ENCODE peak calls at places on chromosomes 5 and 9, in ten cellular contexts. P, O, Z, C, A, M, E, R, J and W are unnamed samples.

GRCh38 chr9:25461416-25461815 is 216.8 kb downstream of the TUSC1 start:
- DNase-seq in O (no peak), Z (no peak), C (no peak), P (no peak), J (no peak), M (no peak), A (no peak), E (no peak), R (no peak), W (no peak)

GRCh38 chr5:44935262-44935661 is 126.5 kb downstream of the MRPS30 start:
- DNase-seq in P (no peak), O (no peak), M (peak), J (no peak), A (no peak), C (no peak), Z (no peak), R (no peak), E (no peak), W (no peak)

GRCh38 chr9:109382182-109382581 is 61.3 kb upstream of the EPB41L4B start:
- DNase-seq in A (no peak), O (no peak), M (no peak), J (no peak), C (no peak), R (no peak), P (no peak), Z (no peak), E (no peak), W (no peak)

GRCh38 chr9:119365291-119366027 is 3.8 kb downstream of the BRINP1 start:
- DNase-seq in R (no peak), A (no peak), P (no peak), O (no peak), C (peak), M (peak), Z (peak), E (peak), J (peak), W (no peak)

GRCh38 chr5:115069087-115069968 is 100.4 kb downstream of the TRIM36 start:
- DNase-seq in A (peak), O (peak), J (peak), M (peak), R (peak), E (peak), C (peak), P (no peak), Z (no peak), W (peak)

GRCh38 chr5:180205936-180206335 is 3.1 kb downstream of the RASGEF1C start:
- DNase-seq in A (no peak), Z (no peak), J (no peak), P (no peak), C (no peak), M (no peak), E (no peak), O (no peak), R (no peak), W (no peak)

GRCh38 chr5:10479226-10479721 is 37.6 kb downstream of the ROPN1L start:
- DNase-seq in R (no peak), E (peak), A (no peak), C (peak), P (no peak), O (no peak), M (peak), J (no peak), Z (no peak), W (peak)

GRCh38 chr9:108844391-108844790 is 11.4 kb downstream of the ACTL7B start:
- DNase-seq in O (no peak), Z (no peak), A (no peak), J (no peak), C (no peak), P (no peak), M (no peak), R (no peak), E (peak), W (no peak)

GRCh38 chr5:151098185-151098813 is 17.5 kb upstream of the TNIP1 start:
- DNase-seq in A (no peak), J (no peak), E (no peak), Z (no peak), C (no peak), R (no peak), O (no peak), M (no peak), P (no peak), W (no peak)

GRCh38 chr5:180172447-180173197 is 36.4 kb downstream of the RASGEF1C start:
- DNase-seq in E (no peak), M (no peak), P (no peak), O (no peak), A (no peak), J (peak), Z (no peak), C (peak), R (no peak), W (no peak)

GRCh38 chr9:69175488-69175872 is 1.4 kb downstream of the TJP2 start:
- DNase-seq in C (no peak), M (no peak), R (no peak), P (no peak), E (peak), J (no peak), O (no peak), Z (no peak), A (no peak), W (no peak)

GRCh38 chr9:120926397-120926928 is at the start of gene TRAF1:
- DNase-seq in Z (no peak), R (no peak), C (no peak), E (no peak), J (no peak), O (no peak), M (peak), A (no peak), P (no peak), W (no peak)

GRCh38 chr5:57171818-57172465 is 1.9 kb upstream of the GPBP1 start:
- DNase-seq in J (no peak), R (no peak), O (no peak), M (peak), C (peak), A (no peak), E (no peak), Z (no peak), P (no peak), W (no peak)

GRCh38 chr5:17081142-17081541 is 136.3 kb upstream of the BASP1 start:
- DNase-seq in P (no peak), O (no peak), A (no peak), J (no peak), M (no peak), C (no peak), R (no peak), E (peak), Z (no peak), W (no peak)

GRCh38 chr5:179774442-179774841 is 19.3 kb upstream of the LTC4S start:
- DNase-seq in Z (no peak), C (no peak), O (no peak), A (no peak), J (no peak), P (no peak), M (no peak), E (no peak), R (no peak), W (no peak)

GRCh38 chr9:20558609-20559016 is 63.7 kb downstream of the MLLT3 start:
- DNase-seq in O (peak), M (peak), C (peak), J (no peak), P (no peak), R (no peak), Z (peak), E (peak), A (peak), W (peak)

GRCh38 chr9:114202849-114203248 is 47.5 kb downstream of the COL27A1 start:
- DNase-seq in O (no peak), C (peak), A (no peak), P (no peak), R (no peak), M (no peak), J (no peak), Z (no peak), E (peak), W (no peak)

GRCh38 chr9:114282507-114282906 is 40.4 kb upstream of the ORM1 start:
- DNase-seq in Z (no peak), A (no peak), M (no peak), C (no peak), O (no peak), J (no peak), E (no peak), P (no peak), R (no peak), W (no peak)

GRCh38 chr9:119273325-119273904 is 95.8 kb downstream of the BRINP1 start:
- DNase-seq in J (no peak), R (no peak), E (no peak), O (no peak), P (no peak), Z (no peak), M (no peak), A (no peak), C (no peak), W (no peak)

GRCh38 chr5:96714951-96715451 is 52.8 kb downstream of the CAST start:
- DNase-seq in O (no peak), C (peak), M (peak), J (peak), R (peak), A (peak), P (no peak), Z (no peak), E (peak), W (no peak)

GRCh38 chr9:82511626-82512025 is 523.1 kb downstream of the SPATA31D1 start:
- DNase-seq in O (no peak), C (no peak), Z (no peak), R (no peak), M (no peak), E (no peak), P (no peak), A (no peak), J (no peak), W (no peak)

GRCh38 chr5:2018390-2018724 is 135.6 kb upstream of the IRX4 start:
- DNase-seq in Z (no peak), M (no peak), O (no peak), E (no peak), P (no peak), A (no peak), R (no peak), J (no peak), C (no peak), W (no peak)

GRCh38 chr9:38023661-38024035 is 45.4 kb downstream of the SHB start:
- DNase-seq in P (no peak), R (no peak), E (no peak), Z (no peak), J (no peak), O (no peak), M (no peak), A (no peak), C (no peak), W (no peak)

GRCh38 chr5:9714187-9714586 is 84.0 kb upstream of the TAS2R1 start:
- DNase-seq in C (no peak), J (no peak), P (no peak), O (no peak), M (no peak), R (no peak), Z (no peak), E (no peak), A (no peak), W (peak)

GRCh38 chr5:672329-673139 is 20.6 kb downstream of the TPPP start:
- DNase-seq in C (peak), E (peak), M (peak), R (peak), Z (peak), A (peak), O (peak), P (peak), J (peak), W (peak)

GRCh38 chr5:76422175-76422574 is 19.1 kb downstream of the IQGAP2 start:
- DNase-seq in Z (peak), O (no peak), M (no peak), E (no peak), C (peak), A (no peak), R (no peak), P (no peak), J (no peak), W (no peak)

GRCh38 chr9:73081979-73082657 is 69.5 kb upstream of the ANXA1 start:
- DNase-seq in P (no peak), R (no peak), M (peak), O (no peak), Z (peak), A (peak), J (no peak), E (peak), C (peak), W (peak)

GRCh38 chr5:87122171-87122977 is 145.3 kb upstream of the RASA1 start:
- DNase-seq in E (no peak), O (no peak), Z (no peak), R (no peak), J (no peak), P (no peak), M (no peak), A (no peak), C (no peak), W (no peak)

GRCh38 chr9:21902112-21902511 is 92.1 kb downstream of the CDKN2A start:
- DNase-seq in Z (no peak), O (no peak), P (no peak), R (no peak), A (no peak), M (no peak), E (peak), J (no peak), C (no peak), W (peak)

GRCh38 chr5:142024771-142025304 is 12.0 kb upstream of the GNPDA1 start:
- DNase-seq in J (peak), C (peak), M (peak), Z (peak), O (no peak), P (peak), R (peak), A (peak), E (peak), W (peak)
- H3K4me3 ChIP-seq in J (no peak), C (peak), M (peak), Z (peak), O (peak), P (peak), R (peak), A (peak), E (peak), W (peak)

DNA sequence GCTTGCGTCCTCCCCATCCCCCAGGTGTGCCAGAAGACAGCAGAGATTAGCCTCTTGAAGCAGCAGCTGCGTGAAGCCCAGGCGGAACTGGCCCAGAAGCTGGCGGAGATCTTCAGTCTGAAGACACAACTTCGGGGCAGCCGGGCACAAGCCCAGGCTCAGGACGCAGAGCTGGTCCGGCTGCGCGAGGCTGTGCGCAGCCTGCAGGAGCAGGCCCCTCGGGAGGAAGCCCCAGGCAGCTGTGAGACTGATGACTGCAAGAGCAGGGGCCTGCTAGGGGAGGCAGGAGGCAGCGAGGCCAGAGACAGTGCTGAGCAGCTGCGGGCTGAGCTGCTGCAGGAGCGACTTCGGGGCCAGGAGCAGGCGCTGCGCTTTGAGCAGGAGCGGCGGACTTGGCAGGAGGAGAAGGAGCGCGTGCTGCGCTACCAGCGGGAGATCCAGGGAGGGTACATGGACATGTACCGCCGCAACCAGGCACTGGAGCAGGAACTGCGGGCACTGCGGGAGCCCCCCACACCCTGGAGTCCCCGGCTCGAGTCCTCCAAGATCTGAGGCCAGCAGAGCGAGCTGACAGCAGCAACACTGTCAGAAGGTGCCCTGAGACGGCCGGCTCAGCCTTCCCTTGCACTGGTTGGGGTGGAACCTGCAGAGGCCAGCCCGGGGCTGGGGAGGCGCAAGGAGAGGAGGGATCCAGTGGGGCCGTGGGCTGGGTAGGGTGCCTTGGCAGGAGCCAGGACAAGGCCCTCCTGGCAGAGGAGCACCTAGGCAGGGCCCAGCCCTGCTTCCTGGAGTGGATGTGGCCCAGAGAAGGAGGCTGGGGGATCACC is 8.3 kb downstream of the N4BP3 start:
- DNase-seq in M (no peak), E (peak), J (no peak), R (no peak), P (no peak), A (peak), O (no peak), Z (no peak), C (no peak), W (no peak)
- H3K4me3 ChIP-seq in M (no peak), E (no peak), J (no peak), R (no peak), P (peak), A (peak), O (peak), Z (peak), C (peak), W (no peak)

DNA sequence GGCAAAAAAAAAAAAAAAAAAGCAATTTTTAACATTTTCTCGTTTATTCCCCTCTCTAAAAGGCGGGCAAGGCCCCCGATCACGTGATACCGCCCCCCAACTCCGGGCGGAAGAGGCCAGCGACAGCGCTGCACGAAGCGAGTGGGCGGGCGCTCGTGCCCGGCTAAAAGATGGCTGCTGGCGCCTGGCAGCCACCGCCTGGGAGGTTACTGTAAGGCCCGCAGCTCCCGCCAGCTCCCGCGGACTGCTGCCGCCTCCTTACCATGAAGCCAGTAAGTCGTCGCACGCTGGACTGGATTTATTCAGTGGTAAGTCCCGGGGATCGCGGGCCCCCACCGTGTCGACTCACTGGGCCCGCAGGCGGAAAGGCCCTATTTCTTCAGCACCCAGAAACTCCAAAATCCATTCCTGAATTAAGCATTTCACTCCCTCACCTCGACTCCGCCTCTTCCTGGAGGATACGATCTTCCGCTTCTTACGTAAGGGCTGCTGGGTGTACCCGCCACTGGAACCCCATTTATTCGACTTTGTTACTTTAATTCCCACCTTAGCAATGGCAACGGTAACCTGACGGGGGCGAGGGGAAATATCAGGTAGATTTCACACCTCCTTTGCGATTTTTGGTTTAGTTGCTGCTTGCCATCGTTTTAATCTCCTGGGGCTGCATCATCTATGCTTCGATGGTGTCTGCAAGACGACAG is at the start of the genes SMIM27 and TOPORS:
- DNase-seq in C (peak), O (peak), J (peak), M (peak), E (peak), P (peak), R (peak), A (peak), Z (peak), W (peak)
- H3K4me3 ChIP-seq in C (peak), O (peak), J (peak), M (peak), E (peak), P (peak), R (peak), A (peak), Z (peak), W (peak)

GRCh38 chr9:92138157-92138959 is 23.1 kb upstream of the SPTLC1 start:
- DNase-seq in A (no peak), E (peak), R (peak), C (peak), M (peak), Z (no peak), J (peak), O (no peak), P (no peak), W (no peak)
- H3K4me3 ChIP-seq in A (no peak), E (no peak), R (no peak), C (no peak), M (no peak), Z (no peak), J (no peak), O (no peak), P (no peak), W (no peak)

DNA sequence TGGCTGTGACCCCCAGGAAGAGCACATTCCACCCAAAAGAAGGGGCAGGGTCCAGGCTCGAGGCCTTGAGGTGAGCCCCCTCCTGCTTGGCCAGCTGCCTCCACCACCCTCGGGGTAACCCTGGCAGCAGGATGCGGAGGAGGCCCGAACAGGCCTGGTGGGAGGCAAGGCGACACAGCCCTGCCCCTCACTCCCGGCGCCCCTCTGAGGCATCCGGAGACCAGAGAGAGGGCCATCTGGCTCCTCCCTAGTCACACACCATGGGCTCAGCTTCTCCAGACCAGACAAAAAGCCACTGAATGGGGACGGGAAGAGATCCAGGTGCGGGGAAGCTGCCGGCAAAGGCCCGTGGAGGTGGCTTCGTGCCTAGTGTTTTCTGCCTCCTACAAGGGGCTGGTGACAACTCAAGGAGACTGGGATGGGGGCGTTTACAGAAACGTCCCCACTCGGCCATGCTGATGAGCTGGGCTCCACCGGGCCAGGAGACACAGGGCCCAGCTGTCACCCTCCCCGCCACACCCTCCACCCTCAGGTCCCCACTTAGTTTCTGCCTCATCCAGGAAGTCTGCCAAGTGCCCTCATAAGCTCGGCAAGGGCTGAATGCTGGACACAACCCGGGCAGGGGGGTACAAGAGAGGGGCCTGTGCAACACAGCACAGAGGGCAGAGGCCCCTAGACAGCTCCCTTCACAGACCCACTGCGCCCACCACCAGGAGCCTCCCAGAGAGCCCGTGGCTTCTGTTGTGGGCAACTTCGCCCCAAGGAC is 41.9 kb downstream of the NACC2 start:
- DNase-seq in M (no peak), P (no peak), A (no peak), E (no peak), C (no peak), J (no peak), R (no peak), Z (no peak), O (no peak), W (no peak)
- H3K4me3 ChIP-seq in M (peak), P (peak), A (no peak), E (no peak), C (no peak), J (no peak), R (no peak), Z (peak), O (peak), W (no peak)

GRCh38 chr9:8647824-8648223 is 848.2 kb upstream of the DMAC1 start:
- DNase-seq in O (no peak), Z (no peak), A (no peak), P (no peak), M (no peak), C (no peak), J (no peak), R (no peak), E (no peak), W (no peak)

GRCh38 chr9:8649807-8650206 is 850.2 kb upstream of the DMAC1 start:
- DNase-seq in Z (no peak), J (no peak), R (no peak), P (no peak), C (no peak), M (no peak), A (no peak), E (no peak), O (no peak), W (no peak)

GRCh38 chr9:8651126-8651525 is 851.5 kb upstream of the DMAC1 start:
- DNase-seq in Z (no peak), C (no peak), M (no peak), O (no peak), R (no peak), J (no peak), P (no peak), A (no peak), E (no peak), W (no peak)

GRCh38 chr9:8649157-8649556 is 849.6 kb upstream of the DMAC1 start:
- DNase-seq in O (no peak), C (no peak), Z (no peak), M (no peak), E (peak), R (no peak), P (no peak), J (no peak), A (no peak), W (no peak)

GRCh38 chr9:8648271-8648670 is 848.7 kb upstream of the DMAC1 start:
- DNase-seq in Z (no peak), O (no peak), C (peak), A (no peak), P (no peak), J (no peak), M (no peak), E (peak), R (no peak), W (no peak)
- H3K4me3 ChIP-seq in Z (no peak), O (no peak), C (no peak), A (no peak), P (no peak), J (no peak), M (no peak), E (no peak), R (no peak), W (no peak)

GRCh38 chr9:912776-913175 is 63.7 kb upstream of the DMRT3 start:
- DNase-seq in A (no peak), R (no peak), C (no peak), J (no peak), E (no peak), O (no peak), M (no peak), P (no peak), Z (no peak), W (no peak)
- H3K4me3 ChIP-seq in A (no peak), R (no peak), C (no peak), J (no peak), E (no peak), O (no peak), M (no peak), P (no peak), Z (no peak), W (no peak)